ENCODE peak calls at places on chromosome 9, in five cellular contexts. R is naive thymus-derived CD8-positive, alpha-beta T cell; O is putamen; U is H9; J is stimulated activated CD8-positive, alpha-beta memory T cell treated with anti-CD3 and anti-CD28 coated beads, Interleukin-7, amount 100 ng/mL, for 24 hours. V is an unnamed sample.

GRCh38 chr9:126371007-126371870 is 44.6 kb downstream of the MVB12B start:
- DNase-seq in R (no peak), O (no peak), U (peak), J (no peak), V (no peak)

GRCh38 chr9:110371411-110372013 is 33.8 kb upstream of the TXNDC8 start:
- DNase-seq in R (no peak), O (no peak), U (no peak), J (no peak), V (no peak)

GRCh38 chr9:68597362-68597997 is 56.8 kb upstream of the TMEM252 start:
- DNase-seq in R (no peak), O (no peak), U (no peak), J (no peak), V (no peak)

GRCh38 chr9:134054891-134055811 is 12.7 kb downstream of the BRD3 start:
- DNase-seq in R (no peak), O (no peak), U (no peak), J (no peak), V (no peak)

GRCh38 chr9:95336281-95336680 is 18.8 kb upstream of the FANCC start:
- DNase-seq in R (peak), O (no peak), U (peak), J (no peak), V (no peak)

GRCh38 chr9:74117731-74118130 is 379.4 kb upstream of the RORB start:
- DNase-seq in R (no peak), O (no peak), U (no peak), J (no peak), V (no peak)

GRCh38 chr9:132182609-132183073 is 20.8 kb downstream of the NTNG2 start:
- DNase-seq in R (no peak), O (no peak), U (no peak), J (no peak), V (no peak)

GRCh38 chr9:100575765-100576368 is 2.0 kb upstream of the CAVIN4 start:
- DNase-seq in R (no peak), O (no peak), U (no peak), J (no peak), V (no peak)